ENCODE peak calls at places on chromosomes 12 and 14, in seven cellular contexts. M is endothelial cell of umbilical vein, R is uterus, G is heart left ventricle, A is upper lobe of left lung, Y is WERI-Rb-1, X is ovary. Z is an unnamed sample.

GRCh38 chr14:23406244-23406643 is 1.8 kb downstream of the MYH6 start:
- DNase-seq in Y (no peak), X (no peak), G (no peak), A (no peak), M (no peak), R (no peak), Z (no peak)

GRCh38 chr12:40953076-40953475 is 235.0 kb upstream of the PDZRN4 start:
- DNase-seq in A (no peak), G (no peak), X (no peak), M (no peak), Y (no peak), R (no peak), Z (no peak)

GRCh38 chr12:93247313-93248057 is 130.2 kb upstream of the NUDT4 start:
- DNase-seq in A (no peak), R (no peak), Y (no peak), M (no peak), X (no peak), G (no peak), Z (no peak)

GRCh38 chr14:68792830-68793733 is at the start of gene ZFP36L1:
- DNase-seq in Y (peak), G (peak), M (peak), A (peak), X (peak), R (peak), Z (peak)

GRCh38 chr12:18559242-18559641 is 178.6 kb downstream of the PLCZ1 start:
- DNase-seq in Y (no peak), G (no peak), R (no peak), A (no peak), X (no peak), M (no peak), Z (no peak)

GRCh38 chr12:89140580-89141236 is 211.6 kb downstream of the DUSP6 start:
- DNase-seq in X (no peak), Y (no peak), R (no peak), A (no peak), G (peak), M (no peak), Z (no peak)

GRCh38 chr12:45216297-45216982 is 545 bp downstream of the ANO6 start:
- DNase-seq in R (peak), X (peak), G (peak), M (peak), Y (peak), A (peak), Z (peak)

GRCh38 chr12:105967038-105967776 is 171.5 kb downstream of the NUAK1 start:
- DNase-seq in G (no peak), M (peak), R (no peak), X (no peak), Y (no peak), A (no peak), Z (no peak)

GRCh38 chr12:30622509-30622908 is 73.2 kb downstream of the IPO8 start:
- DNase-seq in M (no peak), R (no peak), A (no peak), X (no peak), G (no peak), Y (no peak), Z (no peak)

GRCh38 chr12:49974231-49974675 is 1.5 kb downstream of the AQP6 start:
- DNase-seq in X (peak), A (no peak), Y (peak), R (peak), M (peak), G (peak), Z (no peak)

GRCh38 chr14:72978856-72979255 is 48.0 kb downstream of the ZFYVE1 start:
- DNase-seq in R (no peak), X (no peak), Y (no peak), G (no peak), M (no peak), A (no peak), Z (no peak)

GRCh38 chr14:21264025-21264801 is 5.0 kb downstream of the HNRNPC start:
- DNase-seq in X (no peak), Y (no peak), A (no peak), M (peak), R (no peak), G (no peak), Z (no peak)

GRCh38 chr12:109773384-109774011 is 59.7 kb downstream of the TRPV4 start:
- DNase-seq in M (no peak), R (no peak), G (no peak), A (peak), Y (no peak), X (peak), Z (no peak)

GRCh38 chr12:75938189-75938588 is 93.4 kb downstream of the PHLDA1 start:
- DNase-seq in X (no peak), R (no peak), Y (no peak), G (no peak), A (no peak), M (no peak), Z (no peak)

GRCh38 chr14:58765843-58766242 is 128.1 kb downstream of the DACT1 start:
- DNase-seq in M (no peak), A (no peak), Y (no peak), R (no peak), G (no peak), X (no peak), Z (no peak)

GRCh38 chr14:73787760-73788508 is 63.7 kb upstream of the PTGR2 start:
- DNase-seq in X (no peak), M (peak), Y (no peak), R (no peak), A (no peak), G (no peak), Z (no peak)

GRCh38 chr14:74141703-74142102 is 56.9 kb downstream of the LIN52 start:
- DNase-seq in G (no peak), X (no peak), Y (no peak), M (no peak), A (no peak), R (no peak), Z (no peak)

GRCh38 chr12:101773560-101774206 is 34.4 kb upstream of the SYCP3 start:
- DNase-seq in Y (peak), A (no peak), G (peak), X (peak), R (peak), M (peak), Z (peak)

GRCh38 chr12:111330800-111331752 is 37.8 kb downstream of the PHETA1 start:
- DNase-seq in A (no peak), Y (peak), R (no peak), X (no peak), G (no peak), M (peak), Z (no peak)

GRCh38 chr12:34303091-34303870 is 281.0 kb downstream of the ALG10 start:
- DNase-seq in A (peak), M (no peak), X (no peak), R (no peak), Y (no peak), G (no peak), Z (no peak)

GRCh38 chr12:66187016-66187415 is 2.0 kb upstream of the IRAK3 start:
- DNase-seq in R (no peak), X (no peak), Y (no peak), G (no peak), A (no peak), M (peak), Z (no peak)

GRCh38 chr12:131673519-131674265 is 37.2 kb upstream of the SFSWAP start:
- DNase-seq in X (no peak), A (no peak), Y (no peak), G (no peak), M (no peak), R (no peak), Z (no peak)

GRCh38 chr14:51095854-51096823 is 1.2 kb upstream of the TRIM9 start:
- DNase-seq in M (no peak), R (peak), G (no peak), X (peak), A (no peak), Y (peak), Z (peak)

GRCh38 chr12:94740601-94741362 is 90.4 kb upstream of the TMCC3 start:
- DNase-seq in G (no peak), R (no peak), M (no peak), Y (no peak), A (no peak), X (no peak), Z (no peak)

GRCh38 chr12:113306382-113306781 is 28.5 kb downstream of the SLC8B1 start:
- DNase-seq in G (no peak), Y (no peak), M (no peak), R (no peak), X (no peak), A (no peak), Z (no peak)

GRCh38 chr12:106415134-106415533 is 57.6 kb downstream of the POLR3B start:
- DNase-seq in G (no peak), R (no peak), A (no peak), M (no peak), X (no peak), Y (no peak), Z (no peak)

GRCh38 chr12:6052940-6053329 is 71.5 kb downstream of the VWF start:
- DNase-seq in Y (no peak), M (peak), R (no peak), A (no peak), X (no peak), G (no peak), Z (no peak)

GRCh38 chr12:97404549-97404948 is 58.1 kb upstream of the RMST start:
- DNase-seq in A (no peak), R (no peak), Y (peak), X (no peak), M (peak), G (no peak), Z (no peak)

GRCh38 chr12:104682790-104683279 is 226.1 kb downstream of the CHST11 start:
- DNase-seq in G (no peak), X (no peak), Y (no peak), A (no peak), R (no peak), M (no peak), Z (no peak)

GRCh38 chr14:104934380-104934733 is 9.7 kb downstream of the PLD4 start:
- DNase-seq in X (no peak), M (no peak), A (no peak), G (no peak), Y (no peak), R (no peak), Z (no peak)

GRCh38 chr14:101889366-101889765 is 75.0 kb upstream of the DYNC1H1 start:
- DNase-seq in X (no peak), A (no peak), G (no peak), Y (no peak), M (no peak), R (no peak), Z (no peak)

DNA sequence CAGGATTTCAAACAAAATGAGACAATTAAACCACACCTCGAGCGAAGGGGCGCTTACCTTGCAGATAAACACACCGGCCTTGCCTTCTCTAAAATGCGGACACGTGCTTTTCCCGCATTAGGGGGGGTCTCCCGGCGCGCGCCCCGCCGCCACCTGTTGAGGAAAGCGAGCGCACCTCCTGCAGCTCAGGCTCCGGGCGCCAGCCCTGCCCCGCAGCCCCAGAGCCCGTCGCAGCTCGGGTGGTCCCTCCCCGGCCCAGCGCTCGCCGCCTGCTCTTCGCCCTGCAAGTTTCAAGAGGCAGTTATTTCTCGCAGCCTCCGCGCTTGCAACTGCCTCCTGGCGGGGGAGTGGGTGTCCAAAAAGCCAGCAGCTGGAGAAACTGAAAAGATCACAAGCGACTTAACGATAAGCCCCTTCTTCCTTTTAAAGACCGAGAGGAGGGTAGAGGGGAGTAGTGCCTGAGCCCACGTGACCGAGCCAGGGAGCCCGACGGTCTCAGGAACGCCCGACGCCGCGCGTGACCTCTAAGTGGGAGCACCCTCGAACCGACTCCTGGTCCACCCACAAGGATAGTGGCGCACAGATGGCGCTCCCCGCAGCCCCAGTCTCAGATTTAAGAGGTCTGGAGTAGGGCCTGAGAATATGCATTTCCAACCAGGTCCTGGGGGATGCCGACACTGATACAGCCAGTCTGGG is at the start of gene ESR2:
- DNase-seq in X (peak), Y (peak), M (peak), R (peak), G (peak), A (peak), Z (peak)
- TF ChIP-seq CTCF in X (no peak), Y (peak), M (peak), R (no peak), G (no peak), A (no peak), Z (no peak)

GRCh38 chr14:24938593-24938992 is 111.4 kb downstream of the STXBP6 start:
- DNase-seq in A (no peak), Y (no peak), G (no peak), M (no peak), X (no peak), R (no peak), Z (no peak)

GRCh38 chr14:24940213-24940783 is 109.6 kb downstream of the STXBP6 start:
- DNase-seq in G (no peak), X (no peak), Y (no peak), A (no peak), M (no peak), R (no peak), Z (no peak)

GRCh38 chr14:24937300-24937699 is 112.6 kb downstream of the STXBP6 start:
- DNase-seq in A (no peak), M (no peak), Y (no peak), G (no peak), X (no peak), R (no peak), Z (no peak)

GRCh38 chr14:24941719-24942118 is 108.2 kb downstream of the STXBP6 start:
- DNase-seq in M (no peak), R (no peak), A (no peak), G (no peak), Y (no peak), X (no peak), Z (no peak)

GRCh38 chr14:24935796-24936195 is 114.2 kb downstream of the STXBP6 start:
- DNase-seq in A (no peak), R (no peak), X (no peak), Y (no peak), M (no peak), G (no peak), Z (no peak)
- TF ChIP-seq CTCF in A (no peak), R (no peak), X (no peak), Y (no peak), M (no peak), G (no peak), Z (no peak)

GRCh38 chr12:118120579-118121363 is 15.2 kb upstream of the PEBP1 start:
- DNase-seq in G (peak), M (peak), Y (peak), X (peak), R (peak), A (no peak), Z (peak)
- TF ChIP-seq CTCF in G (peak), M (peak), Y (peak), X (peak), R (peak), A (no peak), Z (peak)

GRCh38 chr14:30874120-30874998 is at the start of gene COCH:
- DNase-seq in R (no peak), Y (peak), A (peak), M (no peak), G (peak), X (peak), Z (peak)
- TF ChIP-seq CTCF in R (no peak), Y (no peak), A (peak), M (peak), G (peak), X (no peak), Z (no peak)

Z was measured in activated B cell treated with CpG ODN at 0.5 μM for 24 hours.